ENCODE peak calls at places on chromosomes 3 and 15, in ten cellular contexts. O, L, Z, S, A, I, E, J, X and R are unnamed samples.

GRCh38 chr3:79314547-79314946 is 453.3 kb downstream of the ROBO1 start:
- ATAC-seq in Z (no peak), O (no peak), L (no peak), A (no peak), X (no peak), E (no peak), J (no peak), S (no peak), I (peak; percentile 90), R (no peak)

GRCh38 chr3:132317229-132317948 is at the start of gene ACP3:
- ATAC-seq in A (peak; percentile 63), Z (no peak), L (no peak), I (peak; percentile 81), X (peak; percentile 95), E (no peak), O (peak; percentile 90), J (peak; percentile 61), S (no peak), R (peak; percentile 65)

GRCh38 chr3:137787520-137787919 is 23.4 kb downstream of the SOX14 start:
- ATAC-seq in E (no peak), O (no peak), S (no peak), A (no peak), L (no peak), Z (no peak), I (no peak), J (no peak), X (no peak), R (no peak)

GRCh38 chr3:23459915-23460546 is 256.9 kb downstream of the UBE2E2 start:
- ATAC-seq in I (no peak), A (no peak), J (no peak), X (peak; percentile 93), Z (no peak), S (no peak), E (no peak), L (no peak), O (no peak), R (no peak)

GRCh38 chr3:160210799-160211221 is 14.4 kb upstream of the C3orf80 start:
- ATAC-seq in J (peak; percentile 53), I (peak; percentile 88), Z (no peak), E (no peak), O (peak; percentile 57), A (peak; percentile 18), L (peak; percentile 54), X (no peak), S (no peak), R (no peak)

GRCh38 chr3:177180506-177180905 is 16.8 kb downstream of the TBL1XR1 start:
- ATAC-seq in J (no peak), E (no peak), Z (no peak), O (no peak), X (no peak), I (no peak), A (no peak), S (no peak), L (no peak), R (no peak)

GRCh38 chr15:52031542-52031941 is 12.5 kb downstream of the MAPK6 start:
- ATAC-seq in Z (no peak), A (no peak), L (no peak), I (peak; percentile 92), E (peak; percentile 32), O (no peak), X (no peak), J (no peak), S (peak; percentile 47), R (no peak)

GRCh38 chr3:141941093-141941492 is 64.7 kb downstream of the ATP1B3 start:
- ATAC-seq in J (no peak), E (no peak), X (no peak), L (no peak), I (no peak), A (no peak), S (peak; percentile 45), O (peak; percentile 40), Z (no peak), R (no peak)

GRCh38 chr3:114274929-114275328 is 18.9 kb upstream of the TIGIT start:
- ATAC-seq in O (no peak), E (peak; percentile 42), S (no peak), J (no peak), A (no peak), X (no peak), Z (no peak), I (peak; percentile 89), L (peak; percentile 37), R (no peak)

GRCh38 chr3:194312743-194313281 is 38.3 kb downstream of the CPN2 start:
- ATAC-seq in X (peak; percentile 24), L (no peak), E (no peak), J (no peak), S (no peak), I (peak; percentile 22), Z (no peak), A (no peak), O (peak; percentile 48), R (peak; percentile 60)

GRCh38 chr3:127720985-127721384 is 48.2 kb downstream of the ABTB1 start:
- ATAC-seq in I (no peak), A (no peak), O (no peak), S (no peak), J (no peak), Z (no peak), L (no peak), X (no peak), E (no peak), R (no peak)

GRCh38 chr3:31178467-31178866 is 284.0 kb upstream of the GADL1 start:
- ATAC-seq in X (no peak), S (peak; percentile 72), O (no peak), E (peak; percentile 40), A (no peak), Z (no peak), L (no peak), I (no peak), J (no peak), R (no peak)

GRCh38 chr3:146382386-146382785 is 87.0 kb downstream of the PLSCR2 start:
- ATAC-seq in Z (peak; percentile 84), I (no peak), X (no peak), O (no peak), A (no peak), J (no peak), E (no peak), L (peak; percentile 77), S (no peak), R (no peak)

GRCh38 chr3:94146455-94146854 is 83.6 kb downstream of the NSUN3 start:
- ATAC-seq in L (no peak), X (no peak), Z (no peak), J (no peak), O (no peak), I (peak; percentile 96), S (no peak), E (no peak), A (no peak), R (no peak)

GRCh38 chr3:43883729-43884396 is 193.1 kb downstream of the ABHD5 start:
- ATAC-seq in J (no peak), L (no peak), E (no peak), A (peak; percentile 87), I (no peak), O (peak; percentile 58), Z (no peak), X (peak; percentile 91), S (no peak), R (no peak)

GRCh38 chr3:108833616-108834015 is 11.0 kb downstream of the TRAT1 start:
- ATAC-seq in E (peak; percentile 5), O (no peak), A (no peak), L (no peak), S (no peak), X (no peak), Z (no peak), J (no peak), I (no peak), R (no peak)

GRCh38 chr3:171327441-171328174 is 132.6 kb downstream of the TNIK start:
- ATAC-seq in Z (no peak), I (no peak), J (peak; percentile 37), A (no peak), S (no peak), E (no peak), L (no peak), O (peak; percentile 19), X (no peak), R (no peak)

GRCh38 chr3:149813367-149814281 is 609 bp downstream of the RNF13 start:
- ATAC-seq in E (no peak), J (peak; percentile 32), L (peak; percentile 64), O (peak; percentile 66), I (peak; percentile 11), A (peak; percentile 19), Z (peak; percentile 10), X (peak; percentile 26), S (peak; percentile 27), R (peak; percentile 4)

GRCh38 chr3:119352863-119353527 is 58.8 kb downstream of the ARHGAP31 start:
- ATAC-seq in Z (peak; percentile 69), O (peak; percentile 67), L (peak; percentile 80), A (peak; percentile 49), I (peak; percentile 77), J (peak; percentile 62), S (peak; percentile 58), E (peak; percentile 44), X (peak; percentile 73), R (peak; percentile 77)

GRCh38 chr3:36524560-36524959 is 144.3 kb downstream of the STAC start:
- ATAC-seq in X (no peak), S (no peak), Z (no peak), I (no peak), O (no peak), E (no peak), J (no peak), A (no peak), L (no peak), R (no peak)

GRCh38 chr3:112005091-112005672 is 6.5 kb downstream of the TAGLN3 start:
- ATAC-seq in E (peak; percentile 33), O (no peak), I (peak; percentile 68), X (no peak), A (no peak), J (peak; percentile 61), Z (no peak), L (no peak), S (no peak), R (no peak)

GRCh38 chr3:16396202-16396601 is 117.3 kb downstream of the RFTN1 start:
- ATAC-seq in I (no peak), E (no peak), J (no peak), L (no peak), X (peak; percentile 47), S (no peak), A (peak; percentile 57), Z (no peak), O (no peak), R (no peak)

GRCh38 chr3:102181202-102181920 is 253.5 kb upstream of the ZPLD1 start:
- ATAC-seq in J (no peak), L (no peak), O (peak; percentile 62), X (peak; percentile 69), A (peak; percentile 65), Z (no peak), E (no peak), S (no peak), I (no peak), R (peak; percentile 66)

GRCh38 chr3:183094711-183095110 is 4.6 kb downstream of the MCCC1 start:
- ATAC-seq in Z (no peak), I (peak; percentile 52), X (no peak), O (no peak), L (no peak), E (peak; percentile 33), A (no peak), J (no peak), S (no peak), R (no peak)

GRCh38 chr3:1346386-1346785 is 253.6 kb downstream of the CNTN6 start:
- ATAC-seq in X (no peak), L (no peak), E (no peak), J (no peak), O (no peak), A (no peak), Z (no peak), S (no peak), I (no peak), R (no peak)

GRCh38 chr15:73575636-73576247 is 57.4 kb downstream of the NPTN start:
- ATAC-seq in J (no peak), O (no peak), I (peak; percentile 92), X (peak; percentile 94), L (no peak), Z (no peak), A (no peak), E (peak; percentile 47), S (no peak), R (peak; percentile 73)

GRCh38 chr3:69328903-69329302 is 57.0 kb downstream of the FRMD4B start:
- ATAC-seq in I (no peak), S (no peak), X (no peak), A (no peak), L (no peak), O (no peak), Z (no peak), E (no peak), J (no peak), R (no peak)